ENCODE peak calls at places on chromosomes 3 and 15, in seven cellular contexts. G is left ventricle myocardium inferior, X is tibial nerve, I is IMR-90, S is MCF 10A, J is uterus, R is AG09319. F is an unnamed sample.

GRCh38 chr15:69713726-69714559 is 261.3 kb downstream of the RPLP1 start:
- DNase-seq in X (no peak), I (no peak), R (no peak), G (no peak), S (no peak), J (no peak), F (no peak)

GRCh38 chr3:180776433-180776832 is 97.1 kb upstream of the CCDC39 start:
- DNase-seq in J (no peak), X (no peak), G (no peak), R (no peak), S (no peak), I (no peak), F (no peak)

GRCh38 chr3:67357610-67358458 is 296.6 kb downstream of the SUCLG2 start:
- DNase-seq in G (no peak), X (no peak), J (no peak), R (no peak), S (peak), I (peak), F (peak)

GRCh38 chr3:11719406-11720219 is 75.9 kb upstream of the VGLL4 start:
- DNase-seq in S (peak), G (peak), I (peak), X (peak), R (no peak), J (peak), F (peak)

GRCh38 chr3:170049146-170050000 is 11.6 kb downstream of the GPR160 start:
- DNase-seq in R (no peak), X (no peak), S (no peak), I (peak), J (no peak), G (no peak), F (peak)

GRCh38 chr3:136728918-136729317 is 23.3 kb downstream of the STAG1 start:
- DNase-seq in I (peak), R (peak), G (no peak), S (peak), J (no peak), X (no peak), F (peak)

GRCh38 chr3:64037084-64037483 is 13.8 kb upstream of the PSMD6 start:
- DNase-seq in G (no peak), J (no peak), R (no peak), X (no peak), S (no peak), I (no peak), F (no peak)

GRCh38 chr3:50201573-50202315 is 3.3 kb upstream of the SLC38A3 start:
- DNase-seq in J (no peak), X (no peak), R (no peak), G (no peak), S (no peak), I (no peak), F (no peak)

GRCh38 chr3:108757404-108757982 is at the start of gene RETNLB:
- DNase-seq in S (no peak), G (no peak), J (no peak), I (no peak), R (no peak), X (no peak), F (no peak)

GRCh38 chr3:7285502-7285901 is 424.6 kb downstream of the GRM7 start:
- DNase-seq in J (no peak), I (no peak), S (peak), R (no peak), X (no peak), G (no peak), F (peak)
- TF ChIP-seq CTCF in J (no peak), I (no peak), S (peak), R (no peak), X (no peak), G (peak), F (peak)

DNA sequence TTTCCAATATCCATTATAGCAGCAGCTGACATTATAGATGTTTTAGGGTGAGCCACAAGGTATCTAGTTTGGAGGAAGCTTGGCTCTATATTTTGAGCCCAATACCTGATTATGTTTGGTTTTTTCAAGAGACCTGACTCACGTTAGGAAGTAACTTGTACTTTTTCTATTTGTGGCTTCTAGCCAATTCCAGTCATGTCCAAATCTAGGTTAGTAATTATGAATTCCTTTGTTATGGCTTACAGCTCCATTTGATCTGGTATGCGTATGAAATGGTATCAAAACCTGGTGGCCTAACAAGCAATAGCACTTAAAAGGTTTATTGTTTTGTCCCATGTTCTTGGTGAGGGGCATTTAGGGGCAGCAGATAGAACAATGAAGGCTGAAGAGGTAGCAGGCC is 115.9 kb downstream of the TOP2B start:
- DNase-seq in J (no peak), S (peak), G (no peak), I (no peak), R (no peak), X (no peak), F (peak)
- TF ChIP-seq CTCF in J (no peak), S (no peak), G (peak), I (no peak), R (no peak), X (no peak), F (no peak)

GRCh38 chr3:54150864-54151467 is 28.6 kb downstream of the CACNA2D3 start:
- DNase-seq in R (no peak), X (no peak), S (no peak), G (no peak), I (no peak), J (no peak), F (no peak)

DNA sequence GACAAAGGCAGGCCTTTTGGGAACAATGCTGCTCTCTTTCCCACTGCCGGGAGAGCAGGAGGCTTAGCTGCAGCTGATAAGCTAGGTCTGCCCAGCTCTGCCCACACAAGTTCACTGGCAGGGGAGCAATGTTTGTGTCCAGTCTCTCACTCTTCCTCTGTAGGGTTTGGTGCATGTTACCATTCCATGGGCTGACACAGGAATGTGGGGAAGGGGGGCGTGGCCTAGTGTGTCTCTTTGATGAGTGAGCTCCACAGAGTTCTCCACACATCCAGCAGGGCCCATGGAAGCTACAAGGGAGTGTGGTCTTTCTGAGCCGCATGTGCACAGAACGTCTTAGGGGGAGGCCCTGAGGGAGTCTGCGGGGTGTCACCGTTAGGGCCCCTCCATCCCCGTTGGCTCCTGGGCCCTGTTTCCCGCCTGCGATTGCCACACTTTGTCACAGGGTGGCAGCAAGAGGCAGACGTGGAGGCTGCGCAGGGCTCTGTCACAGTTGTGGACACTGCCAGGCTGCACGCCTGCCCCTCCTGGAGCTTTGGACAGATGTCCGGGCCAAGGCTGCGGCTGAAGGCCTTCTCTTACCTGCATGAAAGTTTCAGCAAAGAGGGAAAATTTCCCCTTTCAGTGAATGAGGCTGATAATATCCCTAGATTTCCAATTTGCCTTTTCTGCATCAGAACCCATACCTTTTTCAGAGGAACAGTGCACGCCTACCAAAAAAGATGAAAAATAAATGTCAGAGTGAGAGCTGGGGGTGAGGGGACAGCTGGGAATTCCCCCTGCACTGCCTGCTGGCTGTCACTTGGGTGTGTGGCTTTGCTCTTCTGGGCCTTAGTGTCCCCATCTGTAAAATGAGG is 24.3 kb downstream of the CACNA2D3 start:
- DNase-seq in I (no peak), R (peak), J (no peak), G (peak), S (peak), X (no peak), F (no peak)
- TF ChIP-seq CTCF in I (no peak), R (peak), J (no peak), G (peak), S (peak), X (no peak), F (peak)

GRCh38 chr3:192444791-192445106 is 282.6 kb downstream of the FGF12 start:
- DNase-seq in J (no peak), G (no peak), S (no peak), R (no peak), X (no peak), I (no peak), F (no peak)

GRCh38 chr3:192444096-192444790 is 283.1 kb downstream of the FGF12 start:
- DNase-seq in J (peak), G (peak), R (no peak), I (peak), S (peak), X (peak), F (peak)

GRCh38 chr3:192445768-192446644 is 281.3 kb downstream of the FGF12 start:
- DNase-seq in R (no peak), S (no peak), I (no peak), G (no peak), J (no peak), X (no peak), F (peak)

GRCh38 chr3:192449036-192449435 is 278.3 kb downstream of the FGF12 start:
- DNase-seq in G (no peak), J (no peak), R (no peak), I (no peak), S (peak), X (no peak), F (no peak)
- TF ChIP-seq CTCF in G (peak), J (no peak), R (no peak), I (peak), S (peak), X (no peak), F (peak)

DNA sequence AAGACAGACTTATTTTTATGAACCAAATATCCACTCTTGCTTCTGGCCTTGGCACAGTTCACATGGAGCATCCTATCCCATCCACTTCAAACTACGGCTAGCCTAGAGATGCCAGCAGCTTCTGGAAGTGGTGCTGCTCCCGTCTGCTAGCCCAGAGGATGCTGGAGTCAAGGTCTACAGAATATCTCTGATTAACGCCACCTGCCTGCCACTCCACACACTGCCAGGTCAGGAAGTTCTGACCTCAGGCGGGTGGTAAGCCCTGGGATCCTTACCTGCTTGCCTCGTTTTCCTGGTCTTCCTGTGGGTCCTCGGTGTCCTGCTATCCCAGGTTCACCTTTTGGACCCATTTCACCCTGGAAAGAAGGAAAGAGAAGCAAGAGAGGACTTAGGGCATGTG is 42.9 kb downstream of the EAF1 start:
- DNase-seq in G (no peak), J (no peak), R (no peak), S (peak), X (no peak), I (no peak), F (no peak)
- TF ChIP-seq CTCF in G (no peak), J (no peak), R (no peak), S (no peak), X (no peak), I (no peak), F (no peak)

DNA sequence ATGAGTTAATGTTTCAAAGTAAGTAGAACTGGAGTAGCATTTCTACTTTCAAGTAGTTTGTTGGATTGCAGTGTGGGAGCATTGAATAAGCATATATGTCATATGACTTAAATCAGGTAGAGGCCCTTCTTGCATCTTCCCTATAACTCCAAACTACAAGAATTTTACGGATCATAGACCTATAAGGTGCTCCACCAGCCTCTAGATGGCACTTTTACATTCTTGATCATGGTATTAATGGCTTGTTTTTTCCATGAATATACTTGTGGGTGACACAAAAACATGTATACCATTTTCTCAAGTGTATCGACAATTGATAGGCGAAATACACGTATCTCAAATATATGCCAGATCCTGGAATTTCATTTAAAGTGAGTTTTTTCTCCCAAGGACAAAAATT is 311.1 kb downstream of the ZPLD1 start:
- DNase-seq in J (no peak), I (no peak), X (no peak), G (no peak), S (peak), R (no peak), F (peak)
- TF ChIP-seq CTCF in J (no peak), I (no peak), X (no peak), G (no peak), S (peak), R (no peak), F (peak)

GRCh38 chr3:37905987-37906674 is 44.5 kb downstream of the CTDSPL start:
- DNase-seq in S (no peak), X (no peak), J (no peak), R (no peak), I (peak), G (no peak), F (no peak)
- TF ChIP-seq CTCF in S (no peak), X (no peak), J (no peak), R (no peak), I (no peak), G (no peak), F (no peak)

DNA sequence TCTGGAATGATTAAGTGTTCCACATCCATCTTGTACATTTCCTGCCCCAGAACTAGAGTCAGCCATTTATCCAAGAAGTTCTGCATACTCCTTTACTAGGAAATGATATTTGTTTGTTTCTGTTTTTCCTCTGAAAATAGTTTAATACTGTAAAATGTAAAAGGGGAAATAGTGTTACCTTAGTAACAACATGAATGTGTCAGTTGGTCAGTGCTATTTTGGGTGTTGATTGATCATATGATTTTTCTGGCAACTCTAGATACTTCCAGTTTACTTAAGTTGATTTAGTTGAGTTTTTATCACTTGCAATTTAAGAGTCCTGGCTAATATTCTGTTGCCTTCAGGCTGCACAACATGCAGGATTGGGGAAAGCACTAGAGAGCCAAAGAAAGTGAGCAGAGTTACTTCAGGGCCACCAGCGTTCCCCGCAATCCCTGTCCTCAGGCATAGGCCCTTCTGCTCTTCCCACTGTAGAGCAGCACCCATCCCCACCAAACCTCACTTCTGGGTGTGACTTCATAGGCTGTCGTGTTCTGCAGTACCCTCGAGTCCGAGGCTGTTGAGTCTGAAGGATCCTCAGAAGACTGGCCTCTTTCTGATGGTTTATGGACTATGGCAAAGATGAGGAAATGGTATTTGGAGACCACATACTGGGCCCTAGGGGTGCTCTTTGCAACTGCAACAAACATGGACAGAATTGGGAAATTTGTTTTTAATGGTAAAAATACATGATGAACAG is 69.0 kb downstream of the CHD2 start:
- DNase-seq in R (no peak), J (no peak), I (no peak), G (no peak), X (no peak), S (no peak), F (no peak)
- TF ChIP-seq CTCF in R (no peak), J (no peak), I (no peak), G (peak), X (no peak), S (peak), F (no peak)

GRCh38 chr15:80915462-80915861 is 74.2 kb downstream of the MESD start:
- DNase-seq in X (no peak), G (no peak), J (no peak), I (no peak), R (no peak), S (no peak), F (no peak)
- TF ChIP-seq CTCF in X (no peak), G (no peak), J (no peak), I (no peak), R (no peak), S (no peak), F (no peak)

GRCh38 chr3:57951106-57951882 is 56.9 kb upstream of the FLNB start:
- DNase-seq in G (peak), X (peak), R (no peak), S (peak), J (peak), I (peak), F (peak)

GRCh38 chr3:57949344-57949743 is 58.9 kb upstream of the FLNB start:
- DNase-seq in G (no peak), X (no peak), J (peak), S (no peak), I (no peak), R (no peak), F (no peak)

GRCh38 chr3:57948080-57948671 is 60.0 kb upstream of the FLNB start:
- DNase-seq in I (no peak), X (no peak), J (no peak), R (no peak), G (no peak), S (no peak), F (no peak)

GRCh38 chr3:57948782-57949242 is 59.4 kb upstream of the FLNB start:
- DNase-seq in S (no peak), R (no peak), J (peak), I (no peak), G (no peak), X (no peak), F (no peak)

GRCh38 chr3:57949779-57950618 is 58.2 kb upstream of the FLNB start:
- DNase-seq in J (peak), R (no peak), X (no peak), I (no peak), G (peak), S (peak), F (peak)
- TF ChIP-seq CTCF in J (peak), R (peak), X (no peak), I (peak), G (peak), S (peak), F (peak)